ENCODE peak calls at places on chromosomes 4 and X, in eight cellular contexts. Y, W, S, J, C, E, I and Q are unnamed samples.

GRCh38 chr4:137387924-137388323 is 144.4 kb downstream of the PCDH18 start:
- DNase-seq in Y (peak; percentile 81), W (no peak), S (no peak), J (no peak), C (no peak), E (no peak), I (no peak), Q (no peak)

GRCh38 chr4:79046191-79046590 is 107.0 kb upstream of the PAQR3 start:
- DNase-seq in Y (no peak), W (no peak), S (no peak), J (no peak), C (no peak), E (no peak), I (no peak), Q (no peak)

GRCh38 chr4:160836431-160836830 is 1327.4 kb downstream of the FSTL5 start:
- DNase-seq in Y (no peak), W (no peak), S (no peak), J (no peak), C (no peak), E (no peak), I (no peak), Q (no peak)

GRCh38 chr4:122364700-122365404 is 14.0 kb upstream of the ADAD1 start:
- DNase-seq in Y (no peak), W (peak; percentile 50), S (no peak), J (no peak), C (no peak), E (no peak), I (no peak), Q (no peak)

GRCh38 chrX:17591741-17592110 is 145.6 kb upstream of the SCML1 start:
- DNase-seq in Y (peak; percentile 77), W (no peak), S (peak; percentile 55), J (no peak), C (no peak), E (peak; percentile 72), I (no peak), Q (no peak)

GRCh38 chrX:17597836-17598434 is 139.4 kb upstream of the SCML1 start:
- DNase-seq in Y (peak; percentile 32), W (no peak), S (no peak), J (no peak), C (peak; percentile 64), E (no peak), I (no peak), Q (no peak)

GRCh38 chr4:107167051-107167450 is 130.9 kb upstream of the DKK2 start:
- DNase-seq in Y (no peak), W (no peak), S (no peak), J (no peak), C (no peak), E (no peak), I (no peak), Q (no peak)

GRCh38 chr4:17126306-17126978 is 228.0 kb upstream of the LDB2 start:
- DNase-seq in Y (no peak), W (no peak), S (no peak), J (no peak), C (no peak), E (no peak), I (no peak), Q (no peak)

GRCh38 chrX:67523002-67523711 is 20.7 kb upstream of the AR start:
- DNase-seq in Y (no peak), W (no peak), S (peak; percentile 31), J (no peak), C (no peak), E (no peak), I (no peak), Q (no peak)

GRCh38 chr4:141705048-141705746 is 68.8 kb downstream of the IL15 start:
- DNase-seq in Y (no peak), W (no peak), S (no peak), J (no peak), C (no peak), E (no peak), I (no peak), Q (no peak)

GRCh38 chrX:118519411-118520205 is 24.0 kb downstream of the DOCK11 start:
- DNase-seq in Y (peak; percentile 71), W (no peak), S (no peak), J (no peak), C (no peak), E (peak; percentile 15), I (no peak), Q (no peak)

GRCh38 chr4:38072578-38072977 is 112.4 kb downstream of the PTTG2 start:
- DNase-seq in Y (no peak), W (no peak), S (no peak), J (no peak), C (no peak), E (no peak), I (no peak), Q (no peak)

GRCh38 chr4:177293208-177294018 is 16.3 kb upstream of the NEIL3 start:
- DNase-seq in Y (peak; percentile 24), W (no peak), S (no peak), J (no peak), C (no peak), E (no peak), I (no peak), Q (no peak)

GRCh38 chr4:26860157-26860921 is at the start of gene STIM2:
- DNase-seq in Y (peak; percentile 98), W (peak; percentile 100), S (peak; percentile 97), J (peak; percentile 95), C (peak; percentile 97), E (peak; percentile 97), I (peak; percentile 96), Q (peak; percentile 98)

DNA sequence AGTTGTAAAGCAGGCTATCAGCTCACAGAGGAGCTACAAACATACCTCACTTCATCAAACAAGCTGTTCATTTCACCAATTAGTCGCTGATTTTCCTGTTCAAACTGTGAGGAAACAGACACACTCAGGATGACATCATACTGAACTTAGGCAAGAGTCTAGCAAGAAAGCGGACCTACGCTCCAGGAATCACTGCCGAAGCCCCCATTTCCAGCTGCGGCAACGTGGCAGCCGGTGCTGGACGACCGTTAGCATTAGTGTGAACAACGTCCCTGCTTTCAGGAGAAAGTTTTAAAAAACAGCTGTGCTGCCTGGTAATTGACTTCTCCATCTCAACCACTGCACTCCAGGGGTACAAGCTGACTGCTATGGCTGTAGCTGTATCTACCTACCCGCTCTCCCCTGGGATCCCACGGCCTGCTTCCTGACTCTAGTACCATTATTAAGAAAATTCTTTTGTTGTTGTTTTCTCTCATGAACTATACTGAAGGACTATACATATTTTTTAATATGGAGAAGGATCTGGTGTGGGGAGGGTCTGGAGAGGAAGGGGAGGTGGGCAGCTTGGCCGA is 38.3 kb downstream of the NSG1 start:
- DNase-seq in Y (peak; percentile 27), W (peak; percentile 32), S (no peak), J (no peak), C (no peak), E (no peak), I (no peak), Q (no peak)
- H3K9me3 ChIP-seq in Y (no peaks in the 10 kb centered on the region), W (no peaks in the 10 kb centered on the region), S (no peaks in the 10 kb centered on the region), J (no peaks in the 10 kb centered on the region), C (no peaks in the 10 kb centered on the region), E (no peaks in the 10 kb centered on the region), I (no peaks in the 10 kb centered on the region), Q (no peaks in the 10 kb centered on the region)

DNA sequence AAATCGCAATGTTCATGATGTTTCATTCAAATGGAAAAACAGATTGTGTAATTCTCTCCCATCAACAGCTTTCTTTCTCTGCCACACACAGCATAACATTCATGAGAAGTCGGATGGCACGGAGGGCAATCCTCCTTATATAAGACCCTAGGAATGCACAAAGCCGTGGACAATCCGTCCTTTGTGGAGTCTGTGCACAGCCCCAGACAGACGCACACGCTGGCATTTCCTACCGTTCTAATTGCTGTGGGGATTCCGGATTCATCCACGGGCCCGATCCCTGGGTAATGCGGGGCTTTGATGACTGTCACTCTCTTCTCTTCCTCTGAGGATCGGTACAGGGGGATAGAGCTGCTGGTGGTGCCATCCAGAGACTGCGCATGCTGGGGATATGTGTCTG is 121.9 kb upstream of the PDLIM3 start:
- DNase-seq in Y (no peak), W (no peak), S (no peak), J (no peak), C (no peak), E (no peak), I (no peak), Q (no peak)
- H3K4me3 ChIP-seq in Y (no peak overlapping the region), W (no peak overlapping the region), S (no peak overlapping the region), J (no peak overlapping the region), C (no peak overlapping the region), E (no peak overlapping the region), I (no peak overlapping the region), Q (no peak overlapping the region)

GRCh38 chrX:138127314-138127713 is 561.4 kb downstream of the ZIC3 start:
- DNase-seq in Y (peak; percentile 48), W (no peak), S (no peak), J (no peak), C (no peak), E (peak; percentile 8), I (no peak), Q (no peak)

DNA sequence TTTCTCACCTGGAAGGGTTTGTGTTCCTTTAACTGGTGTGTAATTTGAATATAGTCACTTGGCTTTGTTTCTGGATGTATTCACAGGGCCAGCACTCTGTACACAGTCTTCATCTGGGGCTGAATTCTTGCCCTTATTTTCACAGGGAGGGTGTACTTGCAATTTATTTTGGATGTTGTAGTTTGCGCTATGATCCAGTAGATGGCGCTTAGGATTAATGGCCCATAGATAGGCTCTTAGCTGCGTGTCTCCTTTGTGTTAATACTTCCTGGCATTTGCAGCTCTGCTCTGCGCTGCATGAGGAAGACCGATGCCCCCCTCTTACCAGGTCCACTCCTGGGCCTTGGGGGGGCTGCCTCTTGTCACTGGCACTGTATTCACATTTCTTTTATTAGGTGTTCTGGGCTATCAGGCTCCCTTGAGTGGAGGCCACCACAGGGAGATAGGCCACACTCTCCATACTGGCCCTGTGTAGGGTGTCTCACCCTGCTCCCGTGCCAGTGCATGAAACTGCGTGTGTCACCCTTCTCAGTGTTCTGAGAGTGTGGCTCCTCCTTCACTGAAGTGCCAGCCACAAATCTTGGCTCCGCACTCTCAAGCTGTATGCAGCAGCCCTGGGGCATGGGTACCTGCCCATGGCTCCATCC is 562.2 kb downstream of the ZIC3 start:
- DNase-seq in Y (peak; percentile 42), W (no peak), S (peak; percentile 44), J (no peak), C (no peak), E (peak; percentile 21), I (no peak), Q (no peak)
- H3K27ac ChIP-seq in Y (no peak overlapping the region), W (no peak overlapping the region), S (no peak overlapping the region), J (no peak overlapping the region), C (no peak overlapping the region), E (no peak overlapping the region), I (no peak overlapping the region), Q (no peak overlapping the region)

GRCh38 chrX:1932231-1932630 is 317.4 kb downstream of the ASMT start:
- DNase-seq in Y (peak; percentile 26), W (no peak), S (no peak), J (no peak), C (no peak), E (no peak), I (no peak), Q (no peak)

GRCh38 chrX:1925053-1925481 is 310.2 kb downstream of the ASMT start:
- DNase-seq in Y (no peak), W (no peak), S (no peak), J (no peak), C (no peak), E (no peak), I (no peak), Q (no peak)

GRCh38 chrX:1933964-1934363 is 319.1 kb downstream of the ASMT start:
- DNase-seq in Y (no peak), W (no peak), S (no peak), J (no peak), C (no peak), E (no peak), I (no peak), Q (no peak)

DNA sequence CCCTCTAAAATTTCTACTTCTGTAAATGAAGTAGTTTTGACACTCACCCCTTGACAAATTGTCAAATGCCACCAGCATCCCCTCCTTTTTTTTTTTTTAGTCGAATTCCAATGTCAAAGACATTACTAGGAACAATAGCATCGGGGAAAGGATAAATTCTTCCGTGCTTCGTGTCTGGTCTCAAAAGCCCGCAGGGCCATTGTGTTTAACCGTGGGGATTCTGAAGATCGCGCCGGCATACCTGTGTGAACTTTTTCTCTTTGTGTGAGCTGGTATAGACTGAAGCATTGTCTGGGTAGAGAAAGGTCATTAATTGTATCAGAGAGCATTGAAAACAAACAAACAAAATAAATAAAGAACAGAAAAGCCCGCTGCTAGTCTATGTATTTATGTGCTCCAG is 313.9 kb downstream of the ASMT start:
- DNase-seq in Y (no peak), W (no peak), S (no peak), J (no peak), C (no peak), E (no peak), I (no peak), Q (no peak)
- H3K9me3 ChIP-seq in Y (no peaks in the 10 kb centered on the region), W (no peaks in the 10 kb centered on the region), S (no peaks in the 10 kb centered on the region), J (no peaks in the 10 kb centered on the region), C (no peaks in the 10 kb centered on the region), E (peaks cover 10% of the 10 kb centered on the region), I (no peaks in the 10 kb centered on the region), Q (no peaks in the 10 kb centered on the region)